ENCODE peak calls at places on chromosomes 4 and X, in six cellular contexts. K is psoas muscle, X is fibroblast of lung, J is AG04450, N is A673, P is Peyer's patch. O is an unnamed sample.

GRCh38 chr4:84948056-84948455 is 18.4 kb downstream of the WDFY3 start:
- DNase-seq in X (no peak), N (no peak), P (no peak), J (no peak), K (no peak), O (no peak)

GRCh38 chrX:133794151-133794550 is 191.2 kb downstream of the GPC3 start:
- DNase-seq in N (no peak), X (no peak), K (no peak), J (no peak), P (no peak), O (no peak)

GRCh38 chr4:2058264-2059033 is 678 bp upstream of the NAT8L start:
- DNase-seq in J (no peak), N (no peak), P (no peak), K (peak; percentile 48), X (no peak), O (no peak)

GRCh38 chrX:45849261-45849660 is 648.6 kb upstream of the DIPK2B start:
- DNase-seq in N (peak; percentile 67), P (no peak), K (no peak), J (peak; percentile 36), X (peak; percentile 83), O (no peak)

GRCh38 chr4:32662803-32663202 is 1942.6 kb downstream of the PCDH7 start:
- DNase-seq in P (no peak), X (no peak), J (no peak), N (no peak), K (no peak), O (no peak)

GRCh38 chr4:25883565-25883964 is 20.8 kb upstream of the SEL1L3 start:
- DNase-seq in X (no peak), K (no peak), J (no peak), N (no peak), P (no peak), O (no peak)

GRCh38 chr4:158649111-158649680 is 22.5 kb downstream of the C4orf46 start:
- DNase-seq in X (no peak), K (no peak), N (no peak), P (no peak), J (no peak), O (no peak)

GRCh38 chr4:54077812-54078211 is 13.4 kb upstream of the CHIC2 start:
- DNase-seq in J (no peak), P (no peak), X (no peak), N (no peak), K (no peak), O (no peak)

GRCh38 chrX:17081969-17082368 is 135.5 kb downstream of the REPS2 start:
- DNase-seq in P (no peak), N (no peak), X (no peak), K (no peak), J (no peak), O (no peak)

GRCh38 chr4:22719218-22719617 is 26.5 kb downstream of the GBA3 start:
- DNase-seq in X (peak; percentile 6), J (no peak), P (no peak), N (no peak), K (no peak), O (no peak)

GRCh38 chrX:12206413-12206812 is 68.1 kb downstream of the FRMPD4 start:
- DNase-seq in P (no peak), X (no peak), K (no peak), J (no peak), N (no peak), O (no peak)

GRCh38 chr4:41363384-41363981 is 106.8 kb downstream of the UCHL1 start:
- DNase-seq in N (no peak), P (no peak), X (peak; percentile 65), J (no peak), K (peak; percentile 74), O (no peak)
- H3K27me3 ChIP-seq in N (peaks cover 45% of the 10 kb centered on the region), P (no peaks in the 10 kb centered on the region), X (peaks cover 8% of the 10 kb centered on the region), J (peaks cover 35% of the 10 kb centered on the region), K (no peaks in the 10 kb centered on the region), O (no peaks in the 10 kb centered on the region)

DNA sequence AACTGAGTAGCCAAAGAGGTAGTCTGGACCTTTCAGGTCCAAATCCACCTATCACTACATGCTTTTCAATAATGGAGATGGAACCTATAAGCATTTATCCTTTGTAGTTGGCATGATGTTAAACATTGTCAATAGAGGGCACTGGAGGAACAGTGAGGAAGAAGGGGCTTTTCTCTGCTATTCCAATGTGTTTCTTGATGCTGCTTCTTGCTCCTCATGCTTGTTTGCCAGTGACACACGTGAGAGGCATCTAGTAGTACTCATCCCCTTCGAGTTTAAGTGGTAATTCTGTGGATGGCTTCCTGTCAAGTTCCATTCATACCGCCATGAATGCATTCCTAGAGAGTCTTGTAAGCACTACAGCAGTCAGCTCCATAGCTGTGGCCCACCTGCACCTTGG is 84.0 kb downstream of the NAA11 start:
- DNase-seq in K (no peak), P (no peak), N (peak; percentile 4), X (peak; percentile 39), J (no peak), O (no peak)
- TF ChIP-seq CTCF in K (no peak), P (no peak), N (peak; percentile 13), X (peak; percentile 27), J (peak; percentile 28), O (no peak)

DNA sequence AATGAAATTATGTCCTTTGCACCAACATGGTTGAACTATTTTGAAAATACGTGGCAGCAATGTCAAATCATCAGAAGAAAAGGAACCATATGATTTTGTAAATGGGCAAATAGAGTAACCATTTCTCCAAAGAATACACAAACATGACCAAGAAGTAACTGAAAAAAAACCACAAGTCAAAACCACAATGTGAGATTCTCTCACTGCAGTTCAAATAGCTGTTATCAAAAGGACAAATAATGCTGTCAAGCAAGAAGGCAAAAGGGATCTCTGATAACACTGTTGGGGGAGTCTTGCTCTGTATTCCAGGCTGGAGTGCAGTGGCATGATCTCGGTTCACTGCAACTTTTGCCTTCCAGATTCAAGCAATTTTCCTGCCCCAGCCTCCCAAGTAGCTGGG is 280.8 kb upstream of the ZCCHC13 start:
- DNase-seq in J (no peak), N (no peak), X (no peak), P (no peak), K (no peak), O (no peak)
- H3K4me3 ChIP-seq in J (no peak overlapping the region), N (no peak overlapping the region), X (no peak overlapping the region), P (no peak overlapping the region), K (no peak overlapping the region), O (no peak overlapping the region)

GRCh38 chr4:41613362-41613761 is 75.4 kb downstream of the LIMCH1 start:
- DNase-seq in K (no peak), J (no peak), P (no peak), X (no peak), N (no peak), O (peak; percentile 45)
- H3K27me3 ChIP-seq in K (no peaks in the 10 kb centered on the region), J (peaks cover 9% of the 10 kb centered on the region), P (no peaks in the 10 kb centered on the region), X (no peaks in the 10 kb centered on the region), N (peaks cover 50% of the 10 kb centered on the region), O (no peaks in the 10 kb centered on the region)

GRCh38 chr4:9916937-9917336 is 104.4 kb downstream of the SLC2A9 start:
- DNase-seq in P (no peak), J (no peak), K (no peak), N (no peak), X (no peak), O (no peak)

GRCh38 chr4:9920029-9920428 is 101.3 kb downstream of the SLC2A9 start:
- DNase-seq in P (no peak), J (no peak), K (no peak), N (no peak), X (no peak), O (no peak)

GRCh38 chr4:9919047-9919446 is 102.2 kb downstream of the SLC2A9 start:
- DNase-seq in X (no peak), N (no peak), P (no peak), J (no peak), K (no peak), O (no peak)

GRCh38 chr4:9916346-9916745 is 105.0 kb downstream of the SLC2A9 start:
- DNase-seq in K (no peak), X (no peak), P (no peak), J (no peak), N (no peak), O (no peak)

DNA sequence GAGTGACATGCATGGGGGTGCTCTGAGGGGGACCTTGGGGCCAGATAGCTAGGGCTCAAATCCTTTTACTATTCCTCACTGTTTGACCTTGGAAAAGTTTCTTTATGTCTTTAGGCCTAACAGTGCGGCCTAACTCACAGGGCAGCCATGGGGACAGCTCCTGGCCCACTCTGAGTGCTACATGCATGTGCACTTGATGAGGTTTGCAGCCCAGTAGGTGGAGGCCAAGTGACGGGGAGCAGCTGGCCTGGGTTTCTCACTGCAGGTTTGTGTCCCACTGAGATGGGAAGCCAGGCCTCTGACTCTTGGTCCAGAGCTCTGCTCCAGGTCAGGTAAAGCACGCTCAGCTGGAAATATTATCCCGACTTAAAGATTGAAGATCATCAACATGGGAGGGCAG is 102.8 kb downstream of the SLC2A9 start:
- DNase-seq in J (no peak), K (no peak), N (no peak), X (no peak), P (no peak), O (no peak)
- TF ChIP-seq CTCF in J (no peak), K (no peak), N (no peak), X (no peak), P (no peak), O (no peak)

GRCh38 chrX:71195959-71196727 is 26.9 kb upstream of the GJB1 start:
- DNase-seq in X (no peak), K (no peak), N (no peak), J (no peak), P (no peak), O (no peak)
- H3K4me3 ChIP-seq in X (no peak overlapping the region), K (no peak overlapping the region), N (no peak overlapping the region), J (no peak overlapping the region), P (no peak overlapping the region), O (no peak overlapping the region)

O was measured in dorsolateral prefrontal cortex.